ENCODE peak calls at places on chromosomes 5 and 9, in nine cellular contexts. O is stimulated activated CD8-positive, alpha-beta memory T cell treated with anti-CD3 and anti-CD28 coated beads, Interleukin-2, amount 100 ng/mL, for 48 hours; Z is stomach; D is NCI-H2081; I is A549; V is GM12891; A is mammary epithelial cell; P is T-helper 1 cell; L is kidney. H is an unnamed sample.

GRCh38 chr5:8908055-8908683 is 637.7 kb downstream of the SEMA5A start:
- DNase-seq in O (peak), Z (no peak), D (no peak), I (peak), V (peak), A (peak), P (no peak), L (no peak), H (no peak)

GRCh38 chr9:6171667-6172066 is 43.9 kb upstream of the IL33 start:
- DNase-seq in O (no peak), Z (no peak), D (no peak), I (no peak), V (no peak), A (no peak), P (no peak), L (no peak), H (no peak)

GRCh38 chr5:119343042-119343441 is 12.8 kb upstream of the TNFAIP8 start:
- DNase-seq in O (no peak), Z (no peak), D (no peak), I (no peak), V (no peak), A (no peak), P (no peak), L (no peak), H (no peak)

GRCh38 chr9:35917261-35917660 is 8.0 kb downstream of the SPAAR start:
- DNase-seq in O (no peak), Z (no peak), D (no peak), I (no peak), V (no peak), A (no peak), P (no peak), L (no peak), H (no peak)

GRCh38 chr5:115720888-115721287 is 95.1 kb upstream of the TMED7 start:
- DNase-seq in O (no peak), Z (no peak), D (no peak), I (no peak), V (no peak), A (no peak), P (no peak), L (no peak), H (no peak)

GRCh38 chr9:124522121-124523098 is 15.2 kb upstream of the NR5A1 start:
- DNase-seq in O (no peak), Z (no peak), D (no peak), I (peak), V (no peak), A (no peak), P (no peak), L (no peak), H (no peak)

GRCh38 chr5:88984040-88984439 is 101.1 kb upstream of the MEF2C start:
- DNase-seq in O (no peak), Z (no peak), D (no peak), I (no peak), V (no peak), A (no peak), P (no peak), L (no peak), H (no peak)

GRCh38 chr5:94968507-94969095 is 316.3 kb downstream of the MCTP1 start:
- DNase-seq in O (no peak), Z (no peak), D (peak), I (peak), V (peak), A (peak), P (no peak), L (no peak), H (peak)

GRCh38 chr9:88447431-88447830 is 59.2 kb downstream of the SPIN1 start:
- DNase-seq in O (no peak), Z (no peak), D (no peak), I (no peak), V (no peak), A (no peak), P (no peak), L (no peak), H (no peak)

GRCh38 chr5:66351822-66352221 is 207.7 kb downstream of the SREK1 start:
- DNase-seq in O (no peak), Z (no peak), D (no peak), I (no peak), V (no peak), A (no peak), P (no peak), L (no peak), H (no peak)